ENCODE peak calls at places on chromosomes 4 and X, in nine cellular contexts. X is H9; Q is SJSA1; B is left ventricle myocardium inferior; U is A549; O is pancreas; C is CD4-positive, alpha-beta T cell; N is aorta; Y is lung. L is an unnamed sample.
A peak's percentile ranks its signal among the peaks of the same experiment; 100 is the strongest.

GRCh38 chrX:44072631-44073030 is 99.4 kb upstream of the NDP start:
- DNase-seq in X (no peak), Q (no peak), B (no peak), U (no peak), O (no peak), C (no peak), N (no peak), Y (no peak), L (no peak)

GRCh38 chr4:48945981-48946380 is 39.4 kb upstream of the OCIAD2 start:
- DNase-seq in X (no peak), Q (no peak), B (no peak), U (no peak), O (no peak), C (no peak), N (no peak), Y (no peak), L (no peak)

GRCh38 chrX:96761566-96761965 is 76.9 kb downstream of the DIAPH2 start:
- DNase-seq in X (no peak), Q (no peak), B (no peak), U (no peak), O (no peak), C (no peak), N (no peak), Y (no peak), L (no peak)

GRCh38 chrX:121179972-121180371 is 132.6 kb downstream of the GLUD2 start:
- DNase-seq in X (no peak), Q (no peak), B (no peak), U (no peak), O (no peak), C (no peak), N (no peak), Y (no peak), L (no peak)

GRCh38 chrX:9538544-9539045 is 73.7 kb downstream of the TBL1X start:
- DNase-seq in X (no peak), Q (no peak), B (no peak), U (no peak), O (no peak), C (no peak), N (no peak), Y (no peak), L (no peak)

GRCh38 chrX:104122829-104123228 is 10.5 kb downstream of the ZCCHC18 start:
- DNase-seq in X (no peak), Q (no peak), B (no peak), U (no peak), O (no peak), C (no peak), N (no peak), Y (no peak), L (no peak)

GRCh38 chrX:32451954-32452518 is 759.3 kb downstream of the DMD start:
- DNase-seq in X (no peak), Q (no peak), B (no peak), U (no peak), O (no peak), C (no peak), N (no peak), Y (no peak), L (no peak)

GRCh38 chr4:109559625-109559982 is 442 bp upstream of the MCUB start:
- DNase-seq in X (peak; percentile 60), Q (no peak), B (peak; percentile 26), U (peak; percentile 7), O (no peak), C (peak; percentile 40), N (peak; percentile 57), Y (peak; percentile 29), L (no peak)

GRCh38 chr4:166432842-166433241 is 559.8 kb downstream of the TLL1 start:
- DNase-seq in X (no peak), Q (no peak), B (no peak), U (no peak), O (no peak), C (no peak), N (no peak), Y (no peak), L (no peak)

GRCh38 chr4:53717064-53717549 is 125.8 kb upstream of the LNX1 start:
- DNase-seq in X (no peak), Q (no peak), B (no peak), U (no peak), O (no peak), C (no peak), N (no peak), Y (no peak), L (no peak)

GRCh38 chr4:153553820-153554173 is 87.6 kb downstream of the TMEM131L start:
- DNase-seq in X (no peak), Q (no peak), B (no peak), U (no peak), O (no peak), C (no peak), N (no peak), Y (no peak), L (no peak)

GRCh38 chrX:55187281-55187680 is 32.9 kb upstream of the PAGE5 start:
- DNase-seq in X (no peak), Q (no peak), B (no peak), U (no peak), O (no peak), C (no peak), N (no peak), Y (no peak), L (no peak)

GRCh38 chr4:100041646-100042045 is 91.6 kb upstream of the H2AZ1 start:
- DNase-seq in X (no peak), Q (no peak), B (no peak), U (no peak), O (no peak), C (no peak), N (no peak), Y (no peak), L (no peak)

GRCh38 chrX:39508300-39508692 is 589.5 kb downstream of the BCOR start:
- DNase-seq in X (no peak), Q (no peak), B (no peak), U (no peak), O (no peak), C (peak; percentile 1), N (no peak), Y (no peak), L (no peak)

GRCh38 chrX:133307094-133307493 is 88.9 kb upstream of the TFDP3 start:
- DNase-seq in X (no peak), Q (no peak), B (no peak), U (no peak), O (no peak), C (no peak), N (no peak), Y (no peak), L (no peak)

GRCh38 chrX:151922692-151923091 is 10.0 kb downstream of the MAGEA4 start:
- DNase-seq in X (no peak), Q (no peak), B (no peak), U (no peak), O (no peak), C (no peak), N (no peak), Y (no peak), L (no peak)

GRCh38 chr4:38948551-38948950 is 80.9 kb downstream of the FAM114A1 start:
- DNase-seq in X (no peak), Q (peak; percentile 62), B (no peak), U (no peak), O (no peak), C (no peak), N (peak; percentile 58), Y (no peak), L (peak; percentile 22)

GRCh38 chr4:176187610-176188009 is 7.8 kb downstream of the SPATA4 start:
- DNase-seq in X (no peak), Q (no peak), B (no peak), U (no peak), O (no peak), C (no peak), N (no peak), Y (no peak), L (peak; percentile 49)

GRCh38 chr4:99998062-99998880 is 48.2 kb upstream of the H2AZ1 start:
- DNase-seq in X (no peak), Q (peak; percentile 54), B (no peak), U (peak; percentile 13), O (no peak), C (no peak), N (no peak), Y (no peak), L (no peak)

GRCh38 chr4:16717266-16717970 is 181.0 kb downstream of the LDB2 start:
- DNase-seq in X (no peak), Q (no peak), B (no peak), U (no peak), O (no peak), C (no peak), N (no peak), Y (no peak), L (no peak)

GRCh38 chr4:9898596-9899345 is 117.3 kb downstream of the DRD5 start:
- DNase-seq in X (peak; percentile 90), Q (no peak), B (peak; percentile 54), U (peak; percentile 11), O (no peak), C (no peak), N (peak; percentile 61), Y (peak; percentile 41), L (peak; percentile 14)

GRCh38 chr4:76981649-76982048 is 32.1 kb downstream of the SEPTIN11 start:
- DNase-seq in X (no peak), Q (no peak), B (no peak), U (no peak), O (no peak), C (no peak), N (no peak), Y (no peak), L (no peak)
- H3K27ac ChIP-seq in X (no peak overlapping the region), Q (no peak overlapping the region), B (no peak overlapping the region), U (no peak overlapping the region), O (no peak overlapping the region), C (no peak overlapping the region), N (no peak overlapping the region), Y (no peak overlapping the region), L (no peak overlapping the region)

GRCh38 chrX:49103637-49104036 is 19.9 kb downstream of the GPKOW start:
- DNase-seq in X (no peak), Q (no peak), B (no peak), U (no peak), O (no peak), C (no peak), N (no peak), Y (no peak), L (no peak)
- H3K27ac ChIP-seq in X (no peak overlapping the region), Q (no peak overlapping the region), B (no peak overlapping the region), U (peak overlapping the region; percentile 58), O (no peak overlapping the region), C (no peak overlapping the region), N (no peak overlapping the region), Y (no peak overlapping the region), L (no peak overlapping the region)

GRCh38 chr4:41136456-41136855 is 77.9 kb downstream of the APBB2 start:
- DNase-seq in X (no peak), Q (no peak), B (no peak), U (no peak), O (no peak), C (no peak), N (no peak), Y (no peak), L (no peak)
- H3K27ac ChIP-seq in X (no peak overlapping the region), Q (no peak overlapping the region), B (peak overlapping the region; percentile 22), U (no peak overlapping the region), O (no peak overlapping the region), C (no peak overlapping the region), N (no peak overlapping the region), Y (no peak overlapping the region), L (peak overlapping the region; percentile 62)

GRCh38 chr4:1547863-1548637 is 136.1 kb downstream of the FAM53A start:
- DNase-seq in X (no peak), Q (no peak), B (peak; percentile 62), U (no peak), O (no peak), C (no peak), N (peak; percentile 59), Y (no peak), L (no peak)
- H3K27ac ChIP-seq in X (no peak overlapping the region), Q (no peak overlapping the region), B (peak overlapping the region; percentile 82), U (no peak overlapping the region), O (no peak overlapping the region), C (no peak overlapping the region), N (no peak overlapping the region), Y (peak overlapping the region; percentile 78), L (no peak overlapping the region)